ENCODE peak calls at places on chromosomes 16 and 17, in ten cellular contexts. One of them, this sample, is unnamed.

GRCh38 chr16:919658-920631 is 50.8 kb downstream of the LMF1 start:
- DNase-seq in CD8-positive, alpha-beta T cell: no peak
- DNase-seq in uterus: no peak
- DNase-seq in colonic mucosa: no peak
- DNase-seq in endodermal cell: no peak
- DNase-seq in OCI-LY7: no peak
- DNase-seq in brain microvascular endothelial cell: peak; percentile 50
- DNase-seq in AG04450: no peak
- DNase-seq in mucosa of descending colon: no peak
- DNase-seq in lung: no peak
- DNase-seq in this sample: peak; percentile 45

GRCh38 chr17:66945451-66945850 is 19.1 kb upstream of the CACNG4 start:
- DNase-seq in brain microvascular endothelial cell: no peak
- DNase-seq in colonic mucosa: no peak
- DNase-seq in lung: no peak
- DNase-seq in endodermal cell: peak; percentile 57
- DNase-seq in OCI-LY7: no peak
- DNase-seq in AG04450: no peak
- DNase-seq in CD8-positive, alpha-beta T cell: no peak
- DNase-seq in uterus: peak; percentile 47
- DNase-seq in mucosa of descending colon: no peak
- DNase-seq in this sample: no peak

GRCh38 chr16:1497014-1497598 is 3.9 kb downstream of the TELO2 start:
- DNase-seq in lung: no peak
- DNase-seq in colonic mucosa: no peak
- DNase-seq in uterus: no peak
- DNase-seq in mucosa of descending colon: no peak
- DNase-seq in endodermal cell: no peak
- DNase-seq in OCI-LY7: no peak
- DNase-seq in AG04450: no peak
- DNase-seq in brain microvascular endothelial cell: no peak
- DNase-seq in CD8-positive, alpha-beta T cell: no peak
- DNase-seq in this sample: no peak

GRCh38 chr16:11361751-11362742 is 16.8 kb downstream of the RMI2 start:
- DNase-seq in AG04450: no peak
- DNase-seq in mucosa of descending colon: no peak
- DNase-seq in brain microvascular endothelial cell: no peak
- DNase-seq in CD8-positive, alpha-beta T cell: peak; percentile 32
- DNase-seq in uterus: no peak
- DNase-seq in OCI-LY7: peak; percentile 56
- DNase-seq in lung: no peak
- DNase-seq in colonic mucosa: no peak
- DNase-seq in endodermal cell: no peak
- DNase-seq in this sample: no peak

GRCh38 chr17:12089809-12090384 is 69.2 kb downstream of the MAP2K4 start:
- DNase-seq in lung: no peak
- DNase-seq in OCI-LY7: no peak
- DNase-seq in colonic mucosa: no peak
- DNase-seq in brain microvascular endothelial cell: peak; percentile 62
- DNase-seq in endodermal cell: no peak
- DNase-seq in mucosa of descending colon: no peak
- DNase-seq in uterus: no peak
- DNase-seq in CD8-positive, alpha-beta T cell: no peak
- DNase-seq in AG04450: peak; percentile 30
- DNase-seq in this sample: peak; percentile 65

GRCh38 chr17:32127156-32127897 is 15.0 kb upstream of the RHOT1 start:
- DNase-seq in endodermal cell: peak; percentile 86
- DNase-seq in uterus: peak; percentile 76
- DNase-seq in colonic mucosa: peak; percentile 89
- DNase-seq in AG04450: peak; percentile 15
- DNase-seq in CD8-positive, alpha-beta T cell: peak; percentile 84
- DNase-seq in brain microvascular endothelial cell: peak; percentile 75
- DNase-seq in OCI-LY7: peak; percentile 64
- DNase-seq in lung: peak; percentile 85
- DNase-seq in mucosa of descending colon: peak; percentile 89
- DNase-seq in this sample: peak; percentile 68

GRCh38 chr16:8594149-8594666 is 3.9 kb upstream of the TMEM114 start:
- DNase-seq in endodermal cell: no peak
- DNase-seq in CD8-positive, alpha-beta T cell: no peak
- DNase-seq in AG04450: no peak
- DNase-seq in mucosa of descending colon: no peak
- DNase-seq in brain microvascular endothelial cell: no peak
- DNase-seq in colonic mucosa: no peak
- DNase-seq in uterus: no peak
- DNase-seq in OCI-LY7: no peak
- DNase-seq in lung: no peak
- DNase-seq in this sample: no peak

GRCh38 chr17:35050170-35050569 is 13.3 kb downstream of the RFFL start:
- DNase-seq in brain microvascular endothelial cell: no peak
- DNase-seq in CD8-positive, alpha-beta T cell: no peak
- DNase-seq in colonic mucosa: no peak
- DNase-seq in endodermal cell: no peak
- DNase-seq in AG04450: no peak
- DNase-seq in mucosa of descending colon: no peak
- DNase-seq in OCI-LY7: no peak
- DNase-seq in lung: no peak
- DNase-seq in uterus: no peak
- DNase-seq in this sample: no peak

GRCh38 chr17:80675451-80676095 is 130.9 kb downstream of the RPTOR start:
- DNase-seq in lung: no peak
- DNase-seq in OCI-LY7: no peak
- DNase-seq in AG04450: no peak
- DNase-seq in uterus: no peak
- DNase-seq in brain microvascular endothelial cell: no peak
- DNase-seq in mucosa of descending colon: no peak
- DNase-seq in colonic mucosa: no peak
- DNase-seq in endodermal cell: peak; percentile 46
- DNase-seq in CD8-positive, alpha-beta T cell: no peak
- DNase-seq in this sample: no peak

GRCh38 chr16:31086629-31086906 is 2.2 kb downstream of the PRSS53 start:
- DNase-seq in OCI-LY7: no peak
- DNase-seq in mucosa of descending colon: no peak
- DNase-seq in lung: no peak
- DNase-seq in AG04450: no peak
- DNase-seq in colonic mucosa: no peak
- DNase-seq in brain microvascular endothelial cell: no peak
- DNase-seq in uterus: no peak
- DNase-seq in endodermal cell: no peak
- DNase-seq in CD8-positive, alpha-beta T cell: no peak
- DNase-seq in this sample: no peak

GRCh38 chr16:56252835-56253234 is 61.5 kb downstream of the GNAO1 start:
- DNase-seq in CD8-positive, alpha-beta T cell: no peak
- DNase-seq in lung: no peak
- DNase-seq in brain microvascular endothelial cell: no peak
- DNase-seq in mucosa of descending colon: no peak
- DNase-seq in uterus: no peak
- DNase-seq in AG04450: no peak
- DNase-seq in OCI-LY7: no peak
- DNase-seq in endodermal cell: no peak
- DNase-seq in colonic mucosa: no peak
- DNase-seq in this sample: no peak

GRCh38 chr16:19860146-19861030 is 24.3 kb downstream of the GPRC5B start:
- DNase-seq in AG04450: peak; percentile 34
- DNase-seq in lung: no peak
- DNase-seq in endodermal cell: peak; percentile 71
- DNase-seq in colonic mucosa: no peak
- DNase-seq in OCI-LY7: no peak
- DNase-seq in brain microvascular endothelial cell: peak; percentile 56
- DNase-seq in mucosa of descending colon: no peak
- DNase-seq in CD8-positive, alpha-beta T cell: no peak
- DNase-seq in uterus: no peak
- DNase-seq in this sample: peak; percentile 90

GRCh38 chr17:40103082-40103741 is 2.8 kb upstream of the NR1D1 start:
- DNase-seq in uterus: peak; percentile 46
- DNase-seq in OCI-LY7: no peak
- DNase-seq in lung: no peak
- DNase-seq in brain microvascular endothelial cell: no peak
- DNase-seq in endodermal cell: peak; percentile 76
- DNase-seq in CD8-positive, alpha-beta T cell: no peak
- DNase-seq in colonic mucosa: peak; percentile 85
- DNase-seq in mucosa of descending colon: peak; percentile 64
- DNase-seq in AG04450: no peak
- DNase-seq in this sample: no peak

GRCh38 chr17:40106089-40106759 is 5.8 kb upstream of the NR1D1 start:
- DNase-seq in lung: no peak
- DNase-seq in brain microvascular endothelial cell: no peak
- DNase-seq in mucosa of descending colon: peak; percentile 24
- DNase-seq in CD8-positive, alpha-beta T cell: no peak
- DNase-seq in OCI-LY7: no peak
- DNase-seq in endodermal cell: no peak
- DNase-seq in colonic mucosa: no peak
- DNase-seq in AG04450: no peak
- DNase-seq in uterus: no peak
- DNase-seq in this sample: no peak

GRCh38 chr17:40103742-40104095 is 3.3 kb upstream of the NR1D1 start:
- DNase-seq in endodermal cell: no peak
- DNase-seq in uterus: no peak
- DNase-seq in AG04450: no peak
- DNase-seq in mucosa of descending colon: no peak
- DNase-seq in brain microvascular endothelial cell: no peak
- DNase-seq in OCI-LY7: no peak
- DNase-seq in lung: no peak
- DNase-seq in CD8-positive, alpha-beta T cell: no peak
- DNase-seq in colonic mucosa: no peak
- DNase-seq in this sample: no peak

GRCh38 chr17:40106760-40107265 is 6.4 kb upstream of the NR1D1 start:
- DNase-seq in mucosa of descending colon: no peak
- DNase-seq in endodermal cell: peak; percentile 66
- DNase-seq in uterus: peak; percentile 64
- DNase-seq in brain microvascular endothelial cell: no peak
- DNase-seq in colonic mucosa: no peak
- DNase-seq in CD8-positive, alpha-beta T cell: no peak
- DNase-seq in OCI-LY7: no peak
- DNase-seq in lung: no peak
- DNase-seq in AG04450: no peak
- DNase-seq in this sample: no peak

GRCh38 chr17:40104570-40105471 is 4.4 kb upstream of the NR1D1 start:
- DNase-seq in mucosa of descending colon: no peak
- DNase-seq in endodermal cell: no peak
- DNase-seq in colonic mucosa: no peak
- DNase-seq in brain microvascular endothelial cell: no peak
- DNase-seq in OCI-LY7: no peak
- DNase-seq in CD8-positive, alpha-beta T cell: no peak
- DNase-seq in uterus: peak; percentile 39
- DNase-seq in lung: no peak
- DNase-seq in AG04450: no peak
- DNase-seq in this sample: no peak
- H3K4me3 ChIP-seq in mucosa of descending colon: no peak overlapping the region
- H3K4me3 ChIP-seq in endodermal cell: no peak overlapping the region
- H3K4me3 ChIP-seq in colonic mucosa: no peak overlapping the region
- H3K4me3 ChIP-seq in brain microvascular endothelial cell: no peak overlapping the region
- H3K4me3 ChIP-seq in OCI-LY7: no peak overlapping the region
- H3K4me3 ChIP-seq in CD8-positive, alpha-beta T cell: no peak overlapping the region
- H3K4me3 ChIP-seq in uterus: no peak overlapping the region
- H3K4me3 ChIP-seq in lung: no peak overlapping the region
- H3K4me3 ChIP-seq in AG04450: no peak overlapping the region
- H3K4me3 ChIP-seq in this sample: no peak overlapping the region

DNA sequence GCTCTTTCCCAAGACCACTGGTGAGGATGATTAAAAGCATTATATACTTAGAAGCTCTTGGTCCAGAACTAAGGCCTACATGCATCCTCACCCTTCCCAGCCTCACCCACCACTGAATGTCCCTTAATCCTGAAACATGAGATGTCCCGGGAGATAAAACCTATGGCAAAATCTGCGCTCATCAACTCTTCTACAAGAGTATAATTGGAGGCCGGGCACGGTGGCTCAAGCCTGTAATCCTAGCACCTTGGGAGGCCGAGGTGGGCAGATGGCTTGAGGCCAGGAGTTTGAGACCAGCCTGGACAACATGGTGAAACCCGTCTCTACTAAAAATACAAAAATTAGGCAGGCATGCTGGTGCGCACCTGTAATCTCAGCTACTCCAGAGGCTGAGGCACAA is 13.3 kb downstream of the ACACA start:
- DNase-seq in uterus: no peak
- DNase-seq in brain microvascular endothelial cell: no peak
- DNase-seq in endodermal cell: no peak
- DNase-seq in lung: no peak
- DNase-seq in OCI-LY7: no peak
- DNase-seq in colonic mucosa: no peak
- DNase-seq in mucosa of descending colon: no peak
- DNase-seq in CD8-positive, alpha-beta T cell: no peak
- DNase-seq in AG04450: no peak
- DNase-seq in this sample: no peak
- TF ChIP-seq CTCF in uterus: no peak
- TF ChIP-seq CTCF in brain microvascular endothelial cell: no peak
- TF ChIP-seq CTCF in endodermal cell: no peak
- TF ChIP-seq CTCF in lung: no peak
- TF ChIP-seq CTCF in OCI-LY7: no peak
- TF ChIP-seq CTCF in colonic mucosa: no peak
- TF ChIP-seq CTCF in mucosa of descending colon: no peak
- TF ChIP-seq CTCF in CD8-positive, alpha-beta T cell: no peak
- TF ChIP-seq CTCF in AG04450: no peak
- TF ChIP-seq CTCF in this sample: no peak

DNA sequence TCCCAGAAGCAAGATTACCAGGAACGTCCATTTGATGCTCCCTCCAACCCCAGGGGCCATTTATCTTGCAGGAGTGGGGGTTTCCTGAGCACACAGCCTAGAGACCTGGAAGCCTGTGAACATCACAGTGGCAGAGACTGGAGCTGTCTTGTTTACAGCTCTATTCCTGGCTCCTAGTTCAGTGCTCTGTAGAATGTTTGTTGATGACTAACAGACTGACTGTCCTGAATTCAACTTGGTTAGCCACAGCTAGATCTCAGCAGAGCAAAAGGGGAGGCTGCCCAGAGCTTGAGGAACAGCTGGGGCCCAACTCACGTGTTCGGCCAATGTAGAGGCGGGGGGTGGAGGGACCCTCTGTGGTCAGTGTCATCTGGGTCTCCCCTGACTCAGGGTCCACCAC is 6.6 kb downstream of the ERN2 start:
- DNase-seq in colonic mucosa: no peak
- DNase-seq in uterus: no peak
- DNase-seq in mucosa of descending colon: no peak
- DNase-seq in endodermal cell: no peak
- DNase-seq in AG04450: no peak
- DNase-seq in lung: no peak
- DNase-seq in CD8-positive, alpha-beta T cell: no peak
- DNase-seq in OCI-LY7: no peak
- DNase-seq in brain microvascular endothelial cell: no peak
- DNase-seq in this sample: no peak
- H3K4me3 ChIP-seq in colonic mucosa: no peak overlapping the region
- H3K4me3 ChIP-seq in uterus: no peak overlapping the region
- H3K4me3 ChIP-seq in mucosa of descending colon: no peak overlapping the region
- H3K4me3 ChIP-seq in endodermal cell: no peak overlapping the region
- H3K4me3 ChIP-seq in AG04450: no peak overlapping the region
- H3K4me3 ChIP-seq in lung: no peak overlapping the region
- H3K4me3 ChIP-seq in CD8-positive, alpha-beta T cell: no peak overlapping the region
- H3K4me3 ChIP-seq in OCI-LY7: no peak overlapping the region
- H3K4me3 ChIP-seq in brain microvascular endothelial cell: no peak overlapping the region
- H3K4me3 ChIP-seq in this sample: no peak overlapping the region

DNA sequence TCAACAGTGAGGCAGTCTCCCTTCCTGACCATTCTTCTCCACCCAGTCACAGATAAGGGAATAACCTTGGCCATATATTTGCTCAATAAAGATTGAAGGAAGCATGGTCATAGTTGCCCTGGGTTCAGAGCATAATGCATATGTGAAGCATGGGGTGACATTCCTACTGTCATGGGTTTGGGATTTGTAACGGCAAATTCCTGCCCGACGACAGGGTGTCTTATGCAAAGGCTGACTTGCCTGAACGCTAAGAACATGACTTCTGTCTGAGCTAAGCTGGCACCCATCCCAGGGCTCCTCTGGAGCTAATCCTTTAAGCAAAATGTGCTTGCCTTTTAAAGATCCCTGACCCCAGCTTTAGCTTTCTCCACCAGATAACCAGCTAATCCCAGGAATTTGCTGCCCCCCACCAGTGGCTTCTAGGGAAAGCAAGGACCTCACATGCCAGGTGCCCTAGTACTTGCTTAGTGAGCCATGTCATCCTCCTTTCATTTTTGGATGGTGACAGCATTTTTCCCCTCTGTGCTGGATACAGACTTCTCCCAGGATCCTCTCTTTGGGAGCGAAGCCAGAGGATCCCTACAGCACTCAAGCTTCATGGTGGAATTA is 11.7 kb downstream of the SLC7A6OS start:
- DNase-seq in colonic mucosa: no peak
- DNase-seq in uterus: peak; percentile 27
- DNase-seq in AG04450: no peak
- DNase-seq in endodermal cell: no peak
- DNase-seq in mucosa of descending colon: no peak
- DNase-seq in CD8-positive, alpha-beta T cell: no peak
- DNase-seq in OCI-LY7: no peak
- DNase-seq in brain microvascular endothelial cell: peak; percentile 49
- DNase-seq in lung: no peak
- DNase-seq in this sample: peak; percentile 59
- TF ChIP-seq CTCF in colonic mucosa: no peak
- TF ChIP-seq CTCF in uterus: no peak
- TF ChIP-seq CTCF in AG04450: no peak
- TF ChIP-seq CTCF in endodermal cell: no peak
- TF ChIP-seq CTCF in mucosa of descending colon: no peak
- TF ChIP-seq CTCF in CD8-positive, alpha-beta T cell: no peak
- TF ChIP-seq CTCF in OCI-LY7: no peak
- TF ChIP-seq CTCF in brain microvascular endothelial cell: no peak
- TF ChIP-seq CTCF in lung: no peak
- TF ChIP-seq CTCF in this sample: no peak